ENCODE peak calls at places on chromosomes 4 and X, in six cellular contexts. M is trophoblast cell, C is IMR-90, D is neuronal stem cell, Z is H1, G is mesenchymal stem cell. E is an unnamed sample.

GRCh38 chrX:143634701-143635442 is 1.0 kb downstream of the SLITRK4 start:
- DNase-seq in M (no peak), C (no peak), D (peak; percentile 49), Z (no peak), G (peak; percentile 28), E (peak; percentile 40)

GRCh38 chr4:72471816-72472215 is 97.2 kb downstream of the ADAMTS3 start:
- DNase-seq in M (peak; percentile 59), C (no peak), D (no peak), Z (no peak), G (no peak), E (no peak)

GRCh38 chr4:142274137-142274536 is 572.0 kb downstream of the INPP4B start:
- DNase-seq in M (peak; percentile 51), C (peak; percentile 94), D (no peak), Z (no peak), G (peak; percentile 65), E (no peak)

GRCh38 chr4:48557478-48557877 is 67.4 kb downstream of the ZAR1 start:
- DNase-seq in M (peak; percentile 66), C (no peak), D (no peak), Z (no peak), G (no peak), E (peak; percentile 32)

GRCh38 chr4:78735697-78736096 is 40.5 kb upstream of the BMP2K start:
- DNase-seq in M (no peak), C (no peak), D (no peak), Z (no peak), G (no peak), E (no peak)

GRCh38 chr4:107800686-107801085 is 24.0 kb upstream of the SGMS2 start:
- DNase-seq in M (no peak), C (no peak), D (no peak), Z (no peak), G (no peak), E (no peak)

GRCh38 chrX:2662586-2662985 is 28.5 kb upstream of the CD99 start:
- DNase-seq in M (no peak), C (no peak), D (no peak), Z (no peak), G (no peak), E (no peak)

GRCh38 chr4:828641-829271 is 2.8 kb upstream of the CPLX1 start:
- DNase-seq in M (no peak), C (no peak), D (no peak), Z (no peak), G (no peak), E (peak; percentile 60)

GRCh38 chr4:1375761-1376322 is 28.8 kb downstream of the UVSSA start:
- DNase-seq in M (no peak), C (no peak), D (no peak), Z (no peak), G (no peak), E (no peak)

GRCh38 chr4:26985836-26986235 is 125.2 kb downstream of the STIM2 start:
- DNase-seq in M (no peak), C (no peak), D (no peak), Z (no peak), G (no peak), E (no peak)

GRCh38 chr4:174365018-174365587 is 81.4 kb downstream of the CEP44 start:
- DNase-seq in M (peak; percentile 66), C (peak; percentile 38), D (peak; percentile 35), Z (no peak), G (peak; percentile 58), E (no peak)

GRCh38 chr4:1722551-1723071 is 1.3 kb downstream of the TACC3 start:
- DNase-seq in M (no peak), C (no peak), D (no peak), Z (no peak), G (peak; percentile 38), E (peak; percentile 32)

GRCh38 chr4:97530676-97531075 is 612.6 kb downstream of the STPG2 start:
- DNase-seq in M (no peak), C (no peak), D (no peak), Z (no peak), G (no peak), E (no peak)

GRCh38 chr4:18401435-18401834 is 379.9 kb upstream of the LCORL start:
- DNase-seq in M (no peak), C (no peak), D (no peak), Z (no peak), G (no peak), E (no peak)

GRCh38 chr4:153577053-153577452 is 107.0 kb upstream of the TLR2 start:
- DNase-seq in M (no peak), C (no peak), D (no peak), Z (no peak), G (no peak), E (no peak)

GRCh38 chrX:10597871-10598270 is 22.5 kb downstream of the MID1 start:
- DNase-seq in M (peak; percentile 68), C (peak; percentile 32), D (no peak), Z (no peak), G (no peak), E (no peak)

GRCh38 chr4:119300072-119300387 is 21.9 kb downstream of the FABP2 start:
- DNase-seq in M (peak; percentile 50), C (peak; percentile 59), D (no peak), Z (no peak), G (peak; percentile 73), E (no peak)

GRCh38 chr4:140170299-140170698 is 16.3 kb upstream of the MAML3 start:
- DNase-seq in M (no peak), C (no peak), D (no peak), Z (no peak), G (no peak), E (no peak)

GRCh38 chrX:4661771-4662170 is 948.3 kb upstream of the PRKX start:
- DNase-seq in M (peak; percentile 13), C (no peak), D (no peak), Z (no peak), G (no peak), E (no peak)

GRCh38 chr4:40294339-40294738 is 40.8 kb upstream of the CHRNA9 start:
- DNase-seq in M (no peak), C (no peak), D (no peak), Z (no peak), G (no peak), E (no peak)

GRCh38 chr4:98113005-98113404 is 30.3 kb downstream of the STPG2 start:
- DNase-seq in M (peak; percentile 10), C (peak; percentile 25), D (peak; percentile 9), Z (no peak), G (peak; percentile 30), E (peak; percentile 47)

GRCh38 chr4:40723728-40724127 is 26.0 kb upstream of the NSUN7 start:
- DNase-seq in M (no peak), C (no peak), D (no peak), Z (no peak), G (no peak), E (no peak)

GRCh38 chr4:56215901-56216300 is 171.4 kb downstream of the AASDH start:
- DNase-seq in M (no peak), C (peak; percentile 7), D (no peak), Z (peak; percentile 23), G (peak; percentile 28), E (peak; percentile 42)

GRCh38 chr4:26522478-26522877 is 32.2 kb upstream of the CCKAR start:
- DNase-seq in M (peak; percentile 34), C (peak; percentile 70), D (no peak), Z (no peak), G (no peak), E (no peak)

GRCh38 chr4:147160908-147161513 is 215.3 kb upstream of the TTC29 start:
- DNase-seq in M (peak; percentile 65), C (peak; percentile 71), D (peak; percentile 43), Z (no peak), G (peak; percentile 69), E (peak; percentile 40)

GRCh38 chr4:85496146-85496849 is 21.3 kb downstream of the ARHGAP24 start:
- DNase-seq in M (peak; percentile 71), C (no peak), D (no peak), Z (no peak), G (peak; percentile 54), E (no peak)

GRCh38 chr4:176939445-176939844 is 146.7 kb upstream of the VEGFC start:
- DNase-seq in M (no peak), C (peak; percentile 81), D (no peak), Z (no peak), G (no peak), E (no peak)

GRCh38 chrX:154398668-154399526 is 720 bp downstream of the RPL10 start:
- DNase-seq in M (peak; percentile 77), C (peak; percentile 67), D (no peak), Z (no peak), G (peak; percentile 75), E (peak; percentile 70)
- H3K4ac ChIP-seq in M (peak overlapping the region; percentile 98), C (peak overlapping the region; percentile 96), D (no peak overlapping the region), Z (peak overlapping the region; percentile 95), G (peak overlapping the region; percentile 67), E (no peak overlapping the region)

GRCh38 chrX:110561036-110561435 is 202.4 kb downstream of the RTL9 start:
- DNase-seq in M (no peak), C (no peak), D (no peak), Z (no peak), G (no peak), E (no peak)
- H3K9me3 ChIP-seq in M (peaks cover 6% of the 10 kb centered on the region), C (peaks cover 6% of the 10 kb centered on the region), D (no peaks in the 10 kb centered on the region), Z (no peaks in the 10 kb centered on the region), G (peaks cover 23% of the 10 kb centered on the region), E (no peaks in the 10 kb centered on the region)

GRCh38 chrX:153765138-153766079 is 1.4 kb downstream of the PLXNB3 start:
- DNase-seq in M (no peak), C (peak; percentile 5), D (no peak), Z (no peak), G (peak; percentile 28), E (peak; percentile 24)
- H3K4ac ChIP-seq in M (no peak overlapping the region), C (peak overlapping the region; percentile 94), D (no peak overlapping the region), Z (no peak overlapping the region), G (peak overlapping the region; percentile 97), E (no peak overlapping the region)

GRCh38 chrX:79336869-79337815 is 30.0 kb downstream of the ITM2A start:
- DNase-seq in M (no peak), C (no peak), D (no peak), Z (no peak), G (no peak), E (no peak)
- H3K9me3 ChIP-seq in M (no peaks in the 10 kb centered on the region), C (peaks cover 1% of the 10 kb centered on the region), D (no peaks in the 10 kb centered on the region), Z (no peaks in the 10 kb centered on the region), G (no peaks in the 10 kb centered on the region), E (no peaks in the 10 kb centered on the region)

GRCh38 chrX:45907776-45908175 is 637.4 kb downstream of the ZNF674 start:
- DNase-seq in M (no peak), C (no peak), D (no peak), Z (no peak), G (no peak), E (no peak)
- H3K4ac ChIP-seq in M (no peak overlapping the region), C (no peak overlapping the region), D (no peak overlapping the region), Z (no peak overlapping the region), G (no peak overlapping the region), E (no peak overlapping the region)